ENCODE peak calls at places on chromosomes 1 and 21, in four cellular contexts. W, M, R and U are unnamed samples.

GRCh38 chr1:45266151-45266801 is 59.9 kb upstream of the ZSWIM5 start:
- DNase-seq in W (peak; percentile 89), M (no peak), R (no peak), U (peak; percentile 89)

GRCh38 chr1:97144527-97144926 is 422.9 kb downstream of the PTBP2 start:
- DNase-seq in W (no peak), M (no peak), R (no peak), U (no peak)

GRCh38 chr1:195604287-195604686 is 1004.0 kb downstream of the KCNT2 start:
- DNase-seq in W (no peak), M (no peak), R (no peak), U (no peak)

GRCh38 chr1:165129568-165130164 is 226.8 kb downstream of the LMX1A start:
- DNase-seq in W (peak; percentile 68), M (no peak), R (peak; percentile 41), U (peak; percentile 83)

GRCh38 chr21:41133896-41134522 is 34.0 kb upstream of the BACE2 start:
- DNase-seq in W (peak; percentile 49), M (no peak), R (peak; percentile 61), U (peak; percentile 49)

GRCh38 chr1:63276625-63277024 is 45.7 kb upstream of the FOXD3 start:
- DNase-seq in W (no peak), M (no peak), R (no peak), U (no peak)

GRCh38 chr1:86779308-86780191 is 75.2 kb downstream of the SH3GLB1 start:
- DNase-seq in W (peak; percentile 64), M (no peak), R (no peak), U (no peak)

GRCh38 chr1:201170533-201171062 is 16.3 kb upstream of the TMEM9 start:
- DNase-seq in W (peak; percentile 97), M (peak; percentile 33), R (peak; percentile 97), U (peak; percentile 99)

GRCh38 chr1:201783067-201783466 is 45.9 kb upstream of the IPO9 start:
- DNase-seq in W (no peak), M (no peak), R (no peak), U (no peak)

GRCh38 chr1:109151146-109151545 is 37.2 kb downstream of the ELAPOR1 start:
- DNase-seq in W (peak; percentile 71), M (no peak), R (no peak), U (peak; percentile 49)

GRCh38 chr1:62131093-62131725 is 63.4 kb upstream of the L1TD1 start:
- DNase-seq in W (peak; percentile 66), M (no peak), R (peak; percentile 66), U (peak; percentile 50)

GRCh38 chr1:150021191-150021688 is 10.7 kb upstream of the OTUD7B start:
- DNase-seq in W (no peak), M (no peak), R (no peak), U (peak; percentile 95)

GRCh38 chr1:9235123-9235513 is 544 bp downstream of the H6PD start:
- DNase-seq in W (no peak), M (no peak), R (no peak), U (peak; percentile 36)

GRCh38 chr1:2350911-2351655 is 40.3 kb downstream of the MORN1 start:
- DNase-seq in W (no peak), M (no peak), R (no peak), U (no peak)

GRCh38 chr1:16127676-16128337 is 28.1 kb downstream of the EPHA2 start:
- DNase-seq in W (no peak), M (no peak), R (peak; percentile 70), U (no peak)

DNA sequence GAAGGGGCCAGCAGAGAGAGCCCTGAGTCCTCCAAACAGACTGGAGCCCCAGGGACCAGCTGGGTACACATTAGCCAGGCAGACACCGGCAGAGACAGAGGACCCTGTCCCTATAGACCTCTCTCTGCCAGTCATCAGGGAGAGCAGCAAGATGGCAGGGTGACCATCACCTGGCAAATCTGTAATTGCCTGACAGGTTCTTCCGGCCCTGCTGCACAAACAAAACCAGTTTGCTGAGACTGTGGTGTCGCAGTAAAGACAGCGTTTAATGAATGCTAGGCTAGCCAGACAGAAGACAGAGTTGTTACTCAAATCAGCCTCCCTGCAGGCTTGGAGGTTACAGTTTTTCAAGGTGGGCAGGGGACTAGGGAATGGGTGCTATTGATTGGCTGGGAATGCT is 618.9 kb downstream of the NPHP4 start:
- DNase-seq in W (no peak), M (no peak), R (no peak), U (no peak)
- TF ChIP-seq JUND in W (no peak), M (no peak), R (no peak), U (no peak)

GRCh38 chr1:6380037-6380436 is 13.5 kb downstream of the ACOT7 start:
- DNase-seq in W (no peak), M (no peak), R (no peak), U (no peak)

GRCh38 chr1:6384135-6384534 is 9.4 kb downstream of the ACOT7 start:
- DNase-seq in W (no peak), M (no peak), R (no peak), U (no peak)

GRCh38 chr1:6373961-6374720 is 19.4 kb downstream of the ACOT7 start:
- DNase-seq in W (no peak), M (no peak), R (no peak), U (no peak)

DNA sequence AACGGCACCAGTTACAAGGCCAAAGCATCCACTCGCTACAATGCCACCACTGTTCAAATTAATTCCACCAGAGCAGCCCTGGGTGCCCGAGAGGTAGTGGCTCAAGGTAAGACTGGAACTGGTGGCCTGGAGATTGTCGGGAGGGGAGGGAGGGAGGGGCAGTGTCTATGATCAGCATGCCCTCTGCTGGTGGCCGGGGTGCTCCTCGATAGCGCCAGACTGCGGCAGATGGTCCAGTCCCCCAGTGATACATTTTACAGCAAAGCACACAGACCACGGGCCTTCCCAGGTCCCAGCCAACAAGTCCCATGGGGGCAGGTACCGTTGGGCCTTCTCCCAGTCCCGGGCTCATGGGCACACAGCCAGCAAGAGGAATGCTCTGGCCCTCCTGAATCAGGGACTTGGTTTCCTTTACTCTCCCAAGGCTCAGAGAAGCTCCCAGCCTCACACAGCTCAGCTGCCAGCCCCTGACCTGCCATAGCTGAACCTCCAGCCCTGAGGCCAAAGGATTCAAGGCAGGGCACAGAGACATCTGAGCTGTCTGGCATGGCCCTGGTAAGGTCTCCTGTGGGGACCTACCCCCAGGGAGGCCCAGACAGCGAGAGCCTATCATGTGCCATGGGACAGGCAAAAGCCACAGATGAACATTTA is 15.3 kb downstream of the ACOT7 start:
- DNase-seq in W (peak; percentile 73), M (no peak), R (peak; percentile 83), U (no peak)
- TF ChIP-seq TAF1 in W (no peak), M (no peak), R (no peak), U (no peak)

DNA sequence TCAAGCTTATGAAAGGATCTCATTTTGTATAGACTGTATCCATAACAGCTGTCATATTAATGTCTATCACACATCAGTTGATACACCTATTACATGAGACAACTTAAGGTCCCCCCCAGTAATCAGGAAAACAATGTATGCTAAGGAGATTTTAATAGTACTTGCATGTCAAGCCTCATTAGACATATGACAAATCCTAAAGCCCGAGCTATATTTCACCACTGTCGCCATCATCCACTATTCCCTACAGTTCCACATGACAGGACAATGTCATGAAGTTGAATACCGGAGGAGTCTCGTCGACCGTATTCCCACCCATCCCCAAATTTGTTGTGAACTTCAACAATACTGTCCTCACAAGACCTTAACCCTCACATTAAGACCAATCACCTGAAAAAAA is 3.4 kb downstream of the HMGN1 start:
- DNase-seq in W (no peak), M (no peak), R (no peak), U (no peak)
- TF ChIP-seq FOXM1 in W (no peak), M (no peak), R (no peak), U (no peak)

DNA sequence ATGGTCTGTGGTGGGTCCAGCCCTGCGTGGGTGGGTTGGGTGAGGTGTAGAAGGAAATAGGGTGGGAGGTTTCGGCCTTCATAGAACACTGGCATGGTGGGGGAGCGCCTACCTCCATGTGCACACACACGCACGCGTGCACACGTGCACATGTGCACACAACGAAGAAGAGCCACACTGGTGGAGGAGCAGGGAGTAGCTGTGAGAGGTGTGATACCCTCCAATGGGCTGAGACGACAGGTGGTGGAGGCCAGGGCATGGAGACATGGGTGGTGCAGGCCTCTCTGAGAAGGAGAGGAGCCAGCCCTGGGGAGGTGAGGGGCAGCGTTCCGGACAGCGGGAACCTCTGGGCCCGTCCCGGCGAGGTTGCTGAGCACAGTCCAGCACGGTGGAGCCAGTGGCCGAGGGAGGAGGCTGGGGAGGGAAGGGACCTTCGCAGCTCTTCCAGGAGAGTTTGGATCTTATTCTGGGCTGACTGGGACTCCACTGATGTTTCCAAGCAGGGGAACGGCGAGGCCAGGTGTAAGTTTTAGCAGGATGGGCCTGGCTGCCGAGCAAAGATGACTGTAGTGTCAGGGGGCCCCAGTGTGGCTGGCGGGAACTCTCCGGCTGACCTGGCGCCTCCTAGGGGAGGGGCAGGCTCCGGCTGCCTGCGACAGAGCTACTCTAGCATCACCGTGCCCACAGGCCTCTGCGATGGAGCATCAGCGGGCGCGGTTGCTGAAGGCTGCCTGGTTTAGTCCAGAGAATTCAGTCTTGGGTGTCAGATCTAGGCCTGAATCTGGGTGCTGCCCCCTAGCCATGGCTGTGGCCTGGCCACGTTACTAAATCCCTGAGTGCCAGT is 107.2 kb downstream of the ARHGEF10L start:
- DNase-seq in W (peak; percentile 8), M (no peak), R (no peak), U (no peak)
- TF ChIP-seq JUND in W (no peak), M (no peak), R (no peak), U (no peak)

GRCh38 chr21:45590726-45591618 is 48.7 kb upstream of the SLC19A1 start:
- DNase-seq in W (peak; percentile 78), M (peak; percentile 48), R (no peak), U (no peak)
- TF ChIP-seq TAF1 in W (no peak), M (no peak), R (no peak), U (no peak)

GRCh38 chr21:39319814-39320332 is 6.4 kb upstream of the BRWD1 start:
- DNase-seq in W (peak; percentile 81), M (no peak), R (no peak), U (no peak)

GRCh38 chr21:39318091-39318959 is 4.9 kb upstream of the BRWD1 start:
- DNase-seq in W (no peak), M (no peak), R (no peak), U (no peak)

GRCh38 chr21:39317134-39318090 is 4.0 kb upstream of the BRWD1 start:
- DNase-seq in W (peak; percentile 80), M (no peak), R (peak; percentile 21), U (no peak)

GRCh38 chr21:39321424-39321823 is 8.0 kb upstream of the BRWD1 start:
- DNase-seq in W (no peak), M (no peak), R (no peak), U (no peak)

DNA sequence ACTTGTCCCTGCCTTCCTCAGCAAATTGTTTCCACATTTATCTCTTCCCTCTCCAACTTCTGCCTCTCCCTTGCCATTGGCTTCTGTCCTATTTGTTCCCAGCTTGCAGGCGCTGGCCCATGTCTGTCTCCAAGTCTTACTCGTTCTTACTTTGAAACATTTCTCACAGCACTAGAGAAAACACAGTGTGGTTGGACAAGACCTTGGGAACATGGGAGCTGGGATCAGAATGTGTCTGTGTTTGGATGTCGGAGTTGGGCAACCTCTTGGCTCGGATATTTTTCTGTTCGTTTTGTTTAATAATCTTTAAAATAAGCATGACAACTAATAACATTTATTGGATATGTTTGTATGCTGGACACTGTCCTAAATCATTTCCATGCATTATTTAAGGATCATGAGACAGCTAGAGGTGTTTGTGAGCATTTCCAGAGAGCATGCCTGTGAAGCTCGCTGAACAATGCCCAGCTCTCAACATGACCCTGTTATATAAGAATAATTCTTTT is 5.9 kb upstream of the BRWD1 start:
- DNase-seq in W (no peak), M (no peak), R (no peak), U (no peak)
- TF ChIP-seq FOXM1 in W (no peak), M (no peak), R (no peak), U (no peak)